ENCODE peak calls at places on chromosomes 1 and 21, in four cellular contexts. I is ovary, Y is upper lobe of right lung, W is neural progenitor cell. D is an unnamed sample. For H3K4me1, the result is how much of the 10 kb centered on the place peaks cover.

GRCh38 chr1:40808909-40809308 is 25.3 kb downstream of the KCNQ4 start:
- DNase-seq in I (no peak), Y (no peak), W (no peak), D (no peak)

GRCh38 chr1:214566158-214567104 is 15.0 kb upstream of the PTPN14 start:
- DNase-seq in I (no peak), Y (no peak), W (no peak), D (no peak)

GRCh38 chr1:93938461-93939145 is 29.4 kb upstream of the GCLM start:
- DNase-seq in I (no peak), Y (no peak), W (no peak), D (no peak)

GRCh38 chr1:213194383-213194782 is 143.3 kb downstream of the RPS6KC1 start:
- DNase-seq in I (no peak), Y (no peak), W (no peak), D (no peak)

GRCh38 chr1:221775206-221775605 is 33.3 kb upstream of the DUSP10 start:
- DNase-seq in I (no peak), Y (no peak), W (no peak), D (no peak)

GRCh38 chr21:37710555-37711293 is 205.5 kb downstream of the KCNJ6 start:
- DNase-seq in I (no peak), Y (no peak), W (no peak), D (no peak)

GRCh38 chr1:34140011-34140676 is 24.9 kb downstream of the CSMD2 start:
- DNase-seq in I (no peak), Y (no peak), W (no peak), D (no peak)

GRCh38 chr1:45925728-45926287 is 122.4 kb downstream of the MAST2 start:
- DNase-seq in I (no peak), Y (no peak), W (no peak), D (no peak)

GRCh38 chr1:179124866-179125265 is 43.0 kb downstream of the TOR3A start:
- DNase-seq in I (no peak), Y (no peak), W (no peak), D (no peak)

GRCh38 chr1:43522776-43523480 is 7.8 kb upstream of the PTPRF start:
- DNase-seq in I (no peak), Y (peak), W (no peak), D (no peak)

GRCh38 chr1:245313581-245313980 is 158.8 kb downstream of the KIF26B start:
- DNase-seq in I (no peak), Y (no peak), W (no peak), D (no peak)

GRCh38 chr1:228211091-228211870 is 3.4 kb downstream of the OBSCN start:
- DNase-seq in I (no peak), Y (no peak), W (no peak), D (peak)

GRCh38 chr1:229843627-229844238 is 217.7 kb downstream of the URB2 start:
- DNase-seq in I (peak), Y (no peak), W (no peak), D (no peak)

GRCh38 chr1:71490432-71490831 is 409.6 kb upstream of the ZRANB2 start:
- DNase-seq in I (no peak), Y (no peak), W (no peak), D (no peak)

GRCh38 chr21:34154878-34155277 is 81.5 kb downstream of the MRPS6 start:
- DNase-seq in I (no peak), Y (no peak), W (no peak), D (no peak)

DNA sequence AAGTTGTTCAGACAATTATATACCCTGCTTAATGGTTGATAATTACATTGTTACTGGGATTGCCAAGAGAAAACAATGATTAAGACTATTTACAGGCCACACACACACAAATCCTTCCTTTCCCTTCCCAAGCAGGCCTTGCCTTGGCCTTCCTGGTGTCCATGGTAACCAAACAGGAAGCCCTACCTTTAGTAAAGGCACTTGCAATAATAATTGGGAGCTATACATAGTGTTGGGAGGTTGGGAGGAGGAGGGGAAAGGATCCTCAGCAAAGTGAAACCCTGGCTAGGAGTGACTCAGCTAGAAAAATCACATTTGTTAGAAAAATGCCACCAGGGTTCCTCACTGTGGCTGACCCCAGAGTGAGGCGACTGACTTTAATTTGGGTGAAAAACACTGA is 122.3 kb upstream of the ADAR start:
- DNase-seq in I (no peak), Y (no peak), W (no peak), D (no peak)
- H3K27ac ChIP-seq in I (peak), Y (peak), W (no peak), D (peak)

DNA sequence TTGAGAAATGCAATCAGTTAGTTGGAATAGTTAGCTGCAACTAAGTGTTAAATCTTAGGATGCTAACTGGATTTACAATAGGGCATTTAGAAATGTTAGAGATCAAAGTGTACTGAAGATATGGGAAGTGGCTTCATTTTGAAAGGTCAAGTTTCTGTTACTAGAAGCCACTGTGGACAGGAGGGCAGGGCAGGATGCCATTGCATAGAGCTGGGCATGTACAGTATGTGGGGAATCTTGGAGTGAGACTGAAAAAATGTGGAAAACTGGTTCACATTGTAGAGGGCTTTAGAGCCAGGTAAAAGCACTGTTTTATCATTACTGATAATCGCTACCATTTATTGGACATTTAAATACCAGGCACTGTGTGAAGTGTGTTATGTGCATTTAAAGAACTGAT is 31.0 kb downstream of the ARID1A start:
- DNase-seq in I (no peak), Y (no peak), W (no peak), D (no peak)
- H3K4me1 ChIP-seq in I (under half), Y (half or more), W (half or more), D (half or more)

GRCh38 chr21:45081636-45082035 is 7.3 kb downstream of the ADARB1 start:
- DNase-seq in I (no peak), Y (no peak), W (no peak), D (no peak)
- H3K27ac ChIP-seq in I (no peak), Y (no peak), W (no peak), D (no peak)

GRCh38 chr21:31558839-31559367 is 100.6 kb upstream of the SOD1 start:
- DNase-seq in I (peak), Y (peak), W (peak), D (peak)
- H3K4me1 ChIP-seq in I (under half), Y (under half), W (under half), D (under half)

GRCh38 chr21:32328595-32328994 is 29.9 kb downstream of the MRAP start:
- DNase-seq in I (no peak), Y (no peak), W (no peak), D (no peak)
- H3K27ac ChIP-seq in I (peak), Y (peak), W (no peak), D (peak)

GRCh38 chr1:12177156-12177998 is 10.6 kb downstream of the TNFRSF1B start:
- DNase-seq in I (no peak), Y (no peak), W (peak), D (no peak)

GRCh38 chr1:12173631-12174121 is 6.9 kb downstream of the TNFRSF1B start:
- DNase-seq in I (no peak), Y (no peak), W (no peak), D (peak)

GRCh38 chr1:12174789-12175455 is 8.1 kb downstream of the TNFRSF1B start:
- DNase-seq in I (peak), Y (no peak), W (peak), D (peak)

GRCh38 chr1:12176298-12177118 is 9.7 kb downstream of the TNFRSF1B start:
- DNase-seq in I (no peak), Y (no peak), W (no peak), D (no peak)

GRCh38 chr1:12175456-12175797 is 8.6 kb downstream of the TNFRSF1B start:
- DNase-seq in I (no peak), Y (no peak), W (no peak), D (no peak)
- H3K4me1 ChIP-seq in I (under half), Y (half or more), W (under half), D (half or more)

GRCh38 chr1:10735603-10736305 is 60.7 kb downstream of the CASZ1 start:
- DNase-seq in I (no peak), Y (no peak), W (no peak), D (no peak)

GRCh38 chr1:10737268-10737624 is 59.2 kb downstream of the CASZ1 start:
- DNase-seq in I (no peak), Y (peak), W (no peak), D (peak)

GRCh38 chr1:10736623-10737267 is 59.7 kb downstream of the CASZ1 start:
- DNase-seq in I (no peak), Y (peak), W (no peak), D (peak)

GRCh38 chr1:10738125-10738746 is 58.2 kb downstream of the CASZ1 start:
- DNase-seq in I (no peak), Y (peak), W (no peak), D (peak)

DNA sequence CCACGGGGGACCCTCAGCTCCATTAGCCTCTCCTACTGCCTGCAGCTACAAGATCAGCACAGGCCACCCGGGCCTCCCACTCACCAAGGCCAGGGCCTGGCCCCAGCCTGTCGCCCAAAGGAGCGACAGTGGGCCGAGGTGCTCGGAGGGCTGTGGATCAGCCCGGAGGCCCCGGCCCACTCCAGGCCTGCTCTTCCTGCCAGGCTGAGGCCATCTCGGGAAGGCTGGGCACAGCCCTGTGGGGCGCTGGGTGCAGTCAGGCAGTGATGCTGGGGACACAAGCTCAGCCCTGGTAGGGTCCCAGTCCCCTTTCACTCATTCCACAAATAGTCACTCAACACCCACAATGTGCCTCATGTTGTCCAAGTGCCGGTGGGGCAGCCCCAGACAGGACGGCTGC is 58.8 kb downstream of the CASZ1 start:
- DNase-seq in I (no peak), Y (peak), W (no peak), D (no peak)
- H3K27ac ChIP-seq in I (no peak), Y (peak), W (no peak), D (peak)

GRCh38 chr1:150164224-150164623 is 14.5 kb downstream of the PLEKHO1 start:
- DNase-seq in I (no peak), Y (no peak), W (no peak), D (peak)
- H3K4me1 ChIP-seq in I (under half), Y (under half), W (under half), D (half or more)

GRCh38 chr21:39034590-39035536 is 148.4 kb downstream of the PSMG1 start:
- DNase-seq in I (no peak), Y (no peak), W (no peak), D (no peak)

GRCh38 chr21:39025198-39025597 is 158.1 kb downstream of the PSMG1 start:
- DNase-seq in I (no peak), Y (no peak), W (no peak), D (no peak)

GRCh38 chr21:39029086-39029772 is 154.0 kb downstream of the PSMG1 start:
- DNase-seq in I (no peak), Y (no peak), W (no peak), D (no peak)

GRCh38 chr21:39033878-39034589 is 149.2 kb downstream of the PSMG1 start:
- DNase-seq in I (peak), Y (peak), W (no peak), D (peak)

GRCh38 chr21:39030127-39030884 is 152.9 kb downstream of the PSMG1 start:
- DNase-seq in I (no peak), Y (no peak), W (no peak), D (no peak)
- H3K27ac ChIP-seq in I (no peak), Y (no peak), W (no peak), D (peak)